ENCODE peak calls at places on chromosomes 6 and 20, in four cellular contexts. One of them, this sample, is unnamed.

GRCh38 chr20:25237610-25238318 is 10.1 kb upstream of the PYGB start:
- DNase-seq in A549: peak
- DNase-seq in HepG2: peak
- DNase-seq in GM12878: no peak
- DNase-seq in this sample: peak

GRCh38 chr6:52672422-52673025 is 1.6 kb downstream of the TMEM14A start:
- DNase-seq in A549: no peak
- DNase-seq in HepG2: no peak
- DNase-seq in GM12878: no peak
- DNase-seq in this sample: no peak

GRCh38 chr6:164477126-164477525 is 832.3 kb downstream of the C6orf118 start:
- DNase-seq in A549: no peak
- DNase-seq in HepG2: no peak
- DNase-seq in GM12878: no peak
- DNase-seq in this sample: no peak

GRCh38 chr6:131058236-131058635 is 4.8 kb downstream of the EPB41L2 start:
- DNase-seq in A549: no peak
- DNase-seq in HepG2: no peak
- DNase-seq in GM12878: no peak
- DNase-seq in this sample: no peak

GRCh38 chr6:131937703-131938631 is 13.2 kb downstream of the CCN2 start:
- DNase-seq in A549: peak
- DNase-seq in HepG2: peak
- DNase-seq in GM12878: no peak
- DNase-seq in this sample: no peak

GRCh38 chr6:134851548-134851947 is 98.4 kb downstream of the ALDH8A1 start:
- DNase-seq in A549: no peak
- DNase-seq in HepG2: no peak
- DNase-seq in GM12878: no peak
- DNase-seq in this sample: no peak

GRCh38 chr6:75283907-75284284 is 696 bp downstream of the TMEM30A start:
- DNase-seq in A549: no peak
- DNase-seq in HepG2: no peak
- DNase-seq in GM12878: no peak
- DNase-seq in this sample: peak

GRCh38 chr20:57070296-57070695 is 196.1 kb downstream of the BMP7 start:
- DNase-seq in A549: no peak
- DNase-seq in HepG2: no peak
- DNase-seq in GM12878: no peak
- DNase-seq in this sample: no peak

GRCh38 chr6:155770313-155770712 is 314.7 kb upstream of the NOX3 start:
- DNase-seq in A549: no peak
- DNase-seq in HepG2: no peak
- DNase-seq in GM12878: no peak
- DNase-seq in this sample: no peak

GRCh38 chr20:3805594-3806264 is 9.6 kb downstream of the CDC25B start:
- DNase-seq in A549: peak
- DNase-seq in HepG2: no peak
- DNase-seq in GM12878: no peak
- DNase-seq in this sample: peak

GRCh38 chr20:3808141-3808479 is 12.0 kb downstream of the CDC25B start:
- DNase-seq in A549: peak
- DNase-seq in HepG2: peak
- DNase-seq in GM12878: no peak
- DNase-seq in this sample: no peak

GRCh38 chr20:3812259-3812681 is 8.1 kb upstream of the AP5S1 start:
- DNase-seq in A549: no peak
- DNase-seq in HepG2: no peak
- DNase-seq in GM12878: no peak
- DNase-seq in this sample: no peak

GRCh38 chr20:3811421-3812258 is 8.7 kb upstream of the AP5S1 start:
- DNase-seq in A549: peak
- DNase-seq in HepG2: peak
- DNase-seq in GM12878: no peak
- DNase-seq in this sample: peak

DNA sequence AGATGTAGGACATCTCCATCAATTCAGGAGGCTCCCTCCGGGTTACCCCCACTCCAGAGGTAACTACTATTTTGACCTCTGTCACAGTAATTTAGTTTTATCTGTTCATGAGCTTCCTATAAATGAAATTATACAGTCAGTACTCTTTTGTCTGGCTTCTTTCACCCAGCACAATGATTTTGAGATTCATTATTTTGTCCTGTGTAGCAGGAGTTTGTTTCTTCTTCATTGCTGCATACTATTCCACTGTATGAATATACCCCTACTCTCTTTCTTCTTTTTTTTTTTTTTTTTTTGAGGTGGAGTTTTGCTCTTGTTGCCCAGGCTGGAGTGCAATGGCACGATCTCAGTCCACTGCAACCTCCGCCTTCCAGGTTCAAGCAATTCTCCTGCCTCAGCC is 11.8 kb upstream of the AP5S1 start:
- DNase-seq in A549: no peak
- DNase-seq in HepG2: no peak
- DNase-seq in GM12878: no peak
- DNase-seq in this sample: no peak
- H3K4me2 ChIP-seq in A549: peak
- H3K4me2 ChIP-seq in HepG2: peak
- H3K4me2 ChIP-seq in GM12878: no peak
- H3K4me2 ChIP-seq in this sample: no peak

DNA sequence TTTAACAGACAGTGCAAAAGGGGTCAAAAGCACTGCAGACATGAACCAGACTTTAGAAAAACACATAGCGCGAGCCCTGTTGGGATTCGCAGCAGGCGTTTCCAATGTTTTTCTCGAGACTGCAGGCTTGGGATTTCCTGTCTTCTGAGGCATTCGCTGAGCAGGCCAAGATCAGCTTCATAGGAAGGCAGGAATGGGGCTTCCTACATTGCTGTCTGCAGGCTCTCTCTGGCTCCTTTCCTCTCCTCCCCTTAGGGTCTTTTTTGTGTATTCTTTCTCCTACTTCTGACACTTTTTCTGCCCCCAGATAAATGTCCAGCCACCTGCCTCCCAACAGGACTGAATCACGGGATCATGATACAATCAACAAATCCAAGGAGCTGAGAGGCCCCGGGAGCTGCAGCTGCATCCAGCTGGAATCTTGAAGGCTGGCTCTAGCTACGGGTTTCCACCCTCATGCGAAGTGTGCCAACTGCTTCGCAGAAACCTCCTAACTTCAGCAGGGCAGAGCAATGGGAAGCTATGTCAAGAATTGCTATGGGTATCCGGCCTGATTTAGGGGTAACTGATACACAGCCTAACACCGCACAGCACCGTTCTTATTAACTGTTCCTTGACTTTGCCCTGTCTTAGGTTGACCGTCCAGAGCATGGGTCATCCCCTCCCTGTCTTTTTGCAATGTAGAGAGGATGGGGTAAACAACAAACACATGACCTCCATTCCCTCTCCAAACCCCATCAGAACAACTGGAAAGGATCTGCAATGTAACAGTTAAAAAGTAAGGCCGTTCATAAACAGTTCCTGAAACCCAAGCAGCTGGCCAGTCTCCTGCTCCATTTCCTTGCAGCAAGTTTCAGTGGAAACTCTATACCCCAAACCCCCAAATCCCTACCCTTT is 31.6 kb downstream of the SNX5 start:
- DNase-seq in A549: no peak
- DNase-seq in HepG2: no peak
- DNase-seq in GM12878: no peak
- DNase-seq in this sample: no peak
- TF ChIP-seq MYC in A549: no peak
- TF ChIP-seq MYC in HepG2: no peak
- TF ChIP-seq MYC in GM12878: no peak
- TF ChIP-seq MYC in this sample: no peak

GRCh38 chr6:57302477-57302876 is 15.0 kb upstream of the PRIM2 start:
- DNase-seq in A549: no peak
- DNase-seq in HepG2: no peak
- DNase-seq in GM12878: no peak
- DNase-seq in this sample: no peak

GRCh38 chr6:57306273-57306672 is 11.2 kb upstream of the PRIM2 start:
- DNase-seq in A549: no peak
- DNase-seq in HepG2: no peak
- DNase-seq in GM12878: no peak
- DNase-seq in this sample: no peak

GRCh38 chr6:57303931-57304681 is 13.3 kb upstream of the PRIM2 start:
- DNase-seq in A549: no peak
- DNase-seq in HepG2: no peak
- DNase-seq in GM12878: no peak
- DNase-seq in this sample: no peak

GRCh38 chr6:57305754-57306153 is 11.7 kb upstream of the PRIM2 start:
- DNase-seq in A549: no peak
- DNase-seq in HepG2: no peak
- DNase-seq in GM12878: no peak
- DNase-seq in this sample: no peak

GRCh38 chr6:57305112-57305511 is 12.3 kb upstream of the PRIM2 start:
- DNase-seq in A549: no peak
- DNase-seq in HepG2: no peak
- DNase-seq in GM12878: no peak
- DNase-seq in this sample: no peak
- TF ChIP-seq EP300 in A549: no peak
- TF ChIP-seq EP300 in HepG2: no peak
- TF ChIP-seq EP300 in GM12878: no peak
- TF ChIP-seq EP300 in this sample: no peak

GRCh38 chr6:56744528-56744927 is 101.8 kb upstream of the DST start:
- DNase-seq in A549: no peak
- DNase-seq in HepG2: no peak
- DNase-seq in GM12878: no peak
- DNase-seq in this sample: no peak

GRCh38 chr6:56741472-56741871 is 98.8 kb upstream of the DST start:
- DNase-seq in A549: no peak
- DNase-seq in HepG2: no peak
- DNase-seq in GM12878: no peak
- DNase-seq in this sample: no peak

GRCh38 chr6:56739836-56740815 is 97.4 kb upstream of the DST start:
- DNase-seq in A549: no peak
- DNase-seq in HepG2: peak
- DNase-seq in GM12878: no peak
- DNase-seq in this sample: no peak

GRCh38 chr6:56745081-56745480 is 102.4 kb upstream of the DST start:
- DNase-seq in A549: no peak
- DNase-seq in HepG2: no peak
- DNase-seq in GM12878: no peak
- DNase-seq in this sample: no peak

GRCh38 chr6:56742122-56742791 is 99.6 kb upstream of the DST start:
- DNase-seq in A549: no peak
- DNase-seq in HepG2: peak
- DNase-seq in GM12878: no peak
- DNase-seq in this sample: no peak
- H3K4me2 ChIP-seq in A549: peak
- H3K4me2 ChIP-seq in HepG2: peak
- H3K4me2 ChIP-seq in GM12878: peak
- H3K4me2 ChIP-seq in this sample: no peak

DNA sequence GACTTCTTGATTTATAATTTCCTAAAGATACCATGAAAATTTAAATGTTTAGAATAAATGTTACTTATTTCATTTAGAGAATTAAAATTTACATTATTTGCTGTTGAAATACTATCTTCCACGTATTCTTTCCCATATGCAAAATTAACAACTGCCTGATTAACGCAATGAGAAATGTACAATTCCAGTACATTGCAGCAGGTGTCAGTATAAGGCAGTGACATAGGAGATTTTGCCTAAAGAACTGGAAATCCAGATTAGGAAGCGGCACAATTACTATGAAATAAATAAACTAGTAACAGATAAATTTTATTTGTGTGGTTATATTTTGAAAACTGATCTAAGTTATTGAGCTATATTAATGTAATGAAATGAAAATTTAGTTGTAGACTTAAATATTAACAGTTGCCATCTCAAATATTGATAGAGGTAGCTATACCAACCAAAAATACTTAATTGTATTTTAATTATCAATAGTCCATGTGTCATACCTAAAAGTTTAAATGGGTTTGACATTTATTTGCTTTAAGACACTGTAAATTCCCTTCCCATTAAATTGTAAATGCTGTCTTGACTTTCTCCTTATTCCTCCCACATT is 300.2 kb downstream of the UTRN start:
- DNase-seq in A549: peak
- DNase-seq in HepG2: peak
- DNase-seq in GM12878: no peak
- DNase-seq in this sample: peak
- TF ChIP-seq MYC in A549: no peak
- TF ChIP-seq MYC in HepG2: no peak
- TF ChIP-seq MYC in GM12878: no peak
- TF ChIP-seq MYC in this sample: no peak

GRCh38 chr20:32482251-32483220 is 102.6 kb downstream of the NOL4L start:
- DNase-seq in A549: no peak
- DNase-seq in HepG2: no peak
- DNase-seq in GM12878: no peak
- DNase-seq in this sample: no peak

GRCh38 chr20:32479697-32480140 is 105.4 kb downstream of the NOL4L start:
- DNase-seq in A549: no peak
- DNase-seq in HepG2: no peak
- DNase-seq in GM12878: no peak
- DNase-seq in this sample: no peak

GRCh38 chr20:32481311-32482103 is 103.6 kb downstream of the NOL4L start:
- DNase-seq in A549: no peak
- DNase-seq in HepG2: no peak
- DNase-seq in GM12878: no peak
- DNase-seq in this sample: no peak

GRCh38 chr20:32479012-32479411 is 106.1 kb downstream of the NOL4L start:
- DNase-seq in A549: no peak
- DNase-seq in HepG2: no peak
- DNase-seq in GM12878: no peak
- DNase-seq in this sample: no peak

DNA sequence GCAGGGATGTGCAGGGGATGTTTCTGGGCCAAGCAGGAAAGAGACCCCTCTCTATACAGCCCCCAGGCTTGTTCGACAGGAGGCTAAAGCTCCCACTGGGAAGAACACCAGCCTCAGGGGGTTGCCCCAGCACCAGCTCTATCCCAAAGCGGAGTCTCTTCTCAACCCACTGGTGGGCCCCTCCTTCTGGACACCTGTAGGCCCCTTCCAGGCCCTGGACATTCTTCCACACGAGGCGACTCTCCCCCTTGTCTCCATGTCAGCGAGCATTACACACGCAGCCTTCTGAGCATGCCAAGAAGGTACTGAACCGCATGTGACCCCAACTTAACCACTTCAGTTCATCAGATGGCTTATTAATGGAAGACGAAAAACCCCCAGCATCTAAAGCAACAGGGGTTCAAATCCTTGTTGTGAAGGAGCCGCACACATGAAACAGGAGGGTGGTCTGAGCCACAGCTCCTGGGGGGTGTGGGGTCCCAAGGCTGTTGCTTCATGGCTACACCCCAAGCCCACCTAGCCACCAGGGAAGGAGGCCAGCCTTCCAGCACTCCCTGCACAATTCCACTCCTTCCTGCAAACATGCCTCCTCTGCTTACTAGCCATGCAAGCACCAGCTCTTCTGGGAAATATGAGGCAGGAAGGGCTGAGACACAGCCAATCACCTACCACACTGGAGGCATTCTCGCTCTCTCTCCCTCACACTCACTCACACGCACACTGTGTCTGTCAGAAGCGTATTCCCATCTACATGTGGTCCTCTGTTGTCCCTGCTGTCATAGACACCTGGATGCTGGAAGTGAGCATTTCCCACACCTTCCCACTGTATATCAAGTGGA is 104.6 kb downstream of the NOL4L start:
- DNase-seq in A549: no peak
- DNase-seq in HepG2: no peak
- DNase-seq in GM12878: no peak
- DNase-seq in this sample: no peak
- TF ChIP-seq EP300 in A549: no peak
- TF ChIP-seq EP300 in HepG2: no peak
- TF ChIP-seq EP300 in GM12878: no peak
- TF ChIP-seq EP300 in this sample: no peak